ENCODE peak calls at places on chromosomes 5 and 9, in ten cellular contexts. G is GM10248, Q is pulmonary artery endothelial cell, J is choroid plexus epithelial cell, U is left ventricle myocardium superior, E is GDM1, F is GF-D8, I is neuronal stem cell, N is NCI-H1436, O is mesothelial cell of epicardium. P is an unnamed sample.

GRCh38 chr5:151475378-151475777 is 28.0 kb downstream of the SLC36A1 start:
- DNase-seq in G (no peak), Q (no peak), J (no peak), U (no peak), E (no peak), F (no peak), I (no peak), N (no peak), O (no peak), P (no peak)

GRCh38 chr9:92770005-92770995 is 5.7 kb upstream of the BICD2 start:
- DNase-seq in G (no peak), Q (no peak), J (peak; percentile 29), U (no peak), E (peak; percentile 66), F (peak; percentile 72), I (no peak), N (peak; percentile 89), O (no peak), P (no peak)

GRCh38 chr9:97904725-97905124 is 17.6 kb downstream of the TRMO start:
- DNase-seq in G (no peak), Q (no peak), J (no peak), U (no peak), E (no peak), F (no peak), I (no peak), N (no peak), O (no peak), P (no peak)

GRCh38 chr5:74378464-74378863 is 262.1 kb downstream of the ENC1 start:
- DNase-seq in G (no peak), Q (no peak), J (no peak), U (no peak), E (no peak), F (no peak), I (no peak), N (no peak), O (no peak), P (no peak)

GRCh38 chr5:72555871-72556270 is 48.7 kb upstream of the ZNF366 start:
- DNase-seq in G (no peak), Q (no peak), J (peak; percentile 21), U (no peak), E (no peak), F (no peak), I (no peak), N (peak; percentile 39), O (no peak), P (no peak)

GRCh38 chr5:171573451-171574160 is 154.2 kb downstream of the FGF18 start:
- DNase-seq in G (no peak), Q (no peak), J (no peak), U (no peak), E (no peak), F (no peak), I (no peak), N (no peak), O (no peak), P (no peak)

GRCh38 chr5:119343766-119344165 is 12.1 kb upstream of the TNFAIP8 start:
- DNase-seq in G (no peak), Q (no peak), J (peak; percentile 80), U (no peak), E (no peak), F (no peak), I (no peak), N (no peak), O (no peak), P (no peak)

GRCh38 chr5:124277767-124278536 is 468.5 kb downstream of the ZNF608 start:
- DNase-seq in G (no peak), Q (no peak), J (no peak), U (peak; percentile 47), E (no peak), F (no peak), I (no peak), N (no peak), O (no peak), P (no peak)

GRCh38 chr5:143245929-143246561 is 157.4 kb downstream of the NR3C1 start:
- DNase-seq in G (no peak), Q (peak; percentile 45), J (peak; percentile 95), U (no peak), E (no peak), F (no peak), I (no peak), N (peak; percentile 5), O (no peak), P (no peak)

GRCh38 chr9:15430920-15431844 is 8.5 kb downstream of the SNAPC3 start:
- DNase-seq in G (no peak), Q (no peak), J (peak; percentile 24), U (no peak), E (no peak), F (no peak), I (no peak), N (no peak), O (no peak), P (peak; percentile 70)

GRCh38 chr5:143311428-143311827 is 92.1 kb downstream of the NR3C1 start:
- DNase-seq in G (no peak), Q (peak; percentile 63), J (peak; percentile 83), U (no peak), E (no peak), F (no peak), I (no peak), N (no peak), O (no peak), P (no peak)

P was measured in RPMI8226.